ENCODE peak calls at places on chromosomes 6 and 20, in four cellular contexts. One of them, this sample, is unnamed.

GRCh38 chr20:17938889-17939619 is 29.5 kb downstream of the SNX5 start:
- DNase-seq in mucosa of descending colon: peak; percentile 83
- DNase-seq in WTC11: peak; percentile 82
- DNase-seq in cardiac fibroblast: peak; percentile 65
- DNase-seq in this sample: peak; percentile 65

GRCh38 chr6:43799671-43800623 is 29.9 kb downstream of the VEGFA start:
- DNase-seq in mucosa of descending colon: no peak
- DNase-seq in WTC11: no peak
- DNase-seq in cardiac fibroblast: no peak
- DNase-seq in this sample: no peak

GRCh38 chr6:105677671-105678475 is 275.0 kb upstream of the PREP start:
- DNase-seq in mucosa of descending colon: no peak
- DNase-seq in WTC11: no peak
- DNase-seq in cardiac fibroblast: no peak
- DNase-seq in this sample: peak; percentile 9

GRCh38 chr6:41677430-41678045 is 39.3 kb downstream of the MDFI start:
- DNase-seq in mucosa of descending colon: no peak
- DNase-seq in WTC11: no peak
- DNase-seq in cardiac fibroblast: no peak
- DNase-seq in this sample: no peak

GRCh38 chr6:109447087-109447486 is 6.6 kb downstream of the SMPD2 start:
- DNase-seq in mucosa of descending colon: no peak
- DNase-seq in WTC11: no peak
- DNase-seq in cardiac fibroblast: no peak
- DNase-seq in this sample: no peak

GRCh38 chr20:52731086-52731485 is 241.1 kb upstream of the TSHZ2 start:
- DNase-seq in mucosa of descending colon: no peak
- DNase-seq in WTC11: peak; percentile 22
- DNase-seq in cardiac fibroblast: no peak
- DNase-seq in this sample: no peak

GRCh38 chr6:118372413-118372812 is 175.7 kb upstream of the PLN start:
- DNase-seq in mucosa of descending colon: no peak
- DNase-seq in WTC11: no peak
- DNase-seq in cardiac fibroblast: peak; percentile 23
- DNase-seq in this sample: peak; percentile 16

GRCh38 chr6:26165261-26165790 is 78.1 kb downstream of the HFE start:
- DNase-seq in mucosa of descending colon: no peak
- DNase-seq in WTC11: no peak
- DNase-seq in cardiac fibroblast: no peak
- DNase-seq in this sample: no peak

GRCh38 chr6:157982580-157983438 is 1.1 kb downstream of the SYNJ2 start:
- DNase-seq in mucosa of descending colon: peak; percentile 42
- DNase-seq in WTC11: no peak
- DNase-seq in cardiac fibroblast: peak; percentile 59
- DNase-seq in this sample: peak; percentile 54

GRCh38 chr6:111890981-111891380 is 17.7 kb upstream of the FYN start:
- DNase-seq in mucosa of descending colon: no peak
- DNase-seq in WTC11: no peak
- DNase-seq in cardiac fibroblast: peak; percentile 31
- DNase-seq in this sample: peak; percentile 60

GRCh38 chr6:81683928-81684327 is 68.6 kb downstream of the TENT5A start:
- DNase-seq in mucosa of descending colon: no peak
- DNase-seq in WTC11: no peak
- DNase-seq in cardiac fibroblast: peak; percentile 17
- DNase-seq in this sample: peak; percentile 3

GRCh38 chr6:54085526-54085925 is 25.7 kb upstream of the MLIP start:
- DNase-seq in mucosa of descending colon: no peak
- DNase-seq in WTC11: no peak
- DNase-seq in cardiac fibroblast: peak; percentile 9
- DNase-seq in this sample: peak; percentile 65

GRCh38 chr20:57445298-57445697 is 54.1 kb downstream of the RBM38 start:
- DNase-seq in mucosa of descending colon: no peak
- DNase-seq in WTC11: no peak
- DNase-seq in cardiac fibroblast: peak; percentile 75
- DNase-seq in this sample: peak; percentile 91

GRCh38 chr6:145445674-145446073 is 289.6 kb downstream of the EPM2A start:
- DNase-seq in mucosa of descending colon: no peak
- DNase-seq in WTC11: no peak
- DNase-seq in cardiac fibroblast: no peak
- DNase-seq in this sample: no peak

GRCh38 chr6:30213999-30214982 is 1.1 kb upstream of the TRIM26 start:
- DNase-seq in mucosa of descending colon: peak; percentile 91
- DNase-seq in WTC11: peak; percentile 69
- DNase-seq in cardiac fibroblast: peak; percentile 75
- DNase-seq in this sample: peak; percentile 75

GRCh38 chr6:167015302-167015701 is 16.1 kb downstream of the CEP43 start:
- DNase-seq in mucosa of descending colon: no peak
- DNase-seq in WTC11: no peak
- DNase-seq in cardiac fibroblast: no peak
- DNase-seq in this sample: no peak

GRCh38 chr6:156273065-156273711 is 504.0 kb upstream of the ARID1B start:
- DNase-seq in mucosa of descending colon: no peak
- DNase-seq in WTC11: no peak
- DNase-seq in cardiac fibroblast: no peak
- DNase-seq in this sample: no peak

GRCh38 chr6:159422041-159422984 is 253.1 kb downstream of the FNDC1 start:
- DNase-seq in mucosa of descending colon: no peak
- DNase-seq in WTC11: no peak
- DNase-seq in cardiac fibroblast: no peak
- DNase-seq in this sample: no peak

GRCh38 chr6:43990627-43991619 is 136.3 kb downstream of the MRPL14 start:
- DNase-seq in mucosa of descending colon: peak; percentile 55
- DNase-seq in WTC11: no peak
- DNase-seq in cardiac fibroblast: peak; percentile 85
- DNase-seq in this sample: peak; percentile 45

GRCh38 chr20:64069614-64070243 is 6.7 kb downstream of the TCEA2 start:
- DNase-seq in mucosa of descending colon: no peak
- DNase-seq in WTC11: peak; percentile 83
- DNase-seq in cardiac fibroblast: no peak
- DNase-seq in this sample: no peak

GRCh38 chr6:32177182-32177787 is 920 bp upstream of the RNF5 start:
- DNase-seq in mucosa of descending colon: no peak
- DNase-seq in WTC11: peak; percentile 50
- DNase-seq in cardiac fibroblast: no peak
- DNase-seq in this sample: no peak

GRCh38 chr6:121645100-121645745 is 209.8 kb downstream of the GJA1 start:
- DNase-seq in mucosa of descending colon: no peak
- DNase-seq in WTC11: no peak
- DNase-seq in cardiac fibroblast: peak; percentile 44
- DNase-seq in this sample: peak; percentile 44

GRCh38 chr6:116398366-116399005 is 27.7 kb downstream of the DSE start:
- DNase-seq in mucosa of descending colon: no peak
- DNase-seq in WTC11: no peak
- DNase-seq in cardiac fibroblast: peak; percentile 78
- DNase-seq in this sample: peak; percentile 71

GRCh38 chr20:43365691-43366090 is 92.0 kb upstream of the SRSF6 start:
- DNase-seq in mucosa of descending colon: no peak
- DNase-seq in WTC11: no peak
- DNase-seq in cardiac fibroblast: no peak
- DNase-seq in this sample: no peak

GRCh38 chr20:56752274-56752673 is 123.2 kb downstream of the TFAP2C start:
- DNase-seq in mucosa of descending colon: no peak
- DNase-seq in WTC11: no peak
- DNase-seq in cardiac fibroblast: no peak
- DNase-seq in this sample: peak; percentile 39

GRCh38 chr20:53129557-53129956 is 157.4 kb downstream of the TSHZ2 start:
- DNase-seq in mucosa of descending colon: no peak
- DNase-seq in WTC11: no peak
- DNase-seq in cardiac fibroblast: no peak
- DNase-seq in this sample: peak; percentile 76

GRCh38 chr6:38016824-38017223 is 197.3 kb downstream of the ZFAND3 start:
- DNase-seq in mucosa of descending colon: no peak
- DNase-seq in WTC11: no peak
- DNase-seq in cardiac fibroblast: no peak
- DNase-seq in this sample: no peak

GRCh38 chr6:161444966-161445799 is 171.3 kb upstream of the AGPAT4 start:
- DNase-seq in mucosa of descending colon: no peak
- DNase-seq in WTC11: no peak
- DNase-seq in cardiac fibroblast: no peak
- DNase-seq in this sample: peak; percentile 48

GRCh38 chr20:21156266-21156665 is 30.4 kb downstream of the KIZ start:
- DNase-seq in mucosa of descending colon: no peak
- DNase-seq in WTC11: no peak
- DNase-seq in cardiac fibroblast: peak; percentile 69
- DNase-seq in this sample: peak; percentile 77

GRCh38 chr20:54062812-54063280 is 7.5 kb downstream of the BCAS1 start:
- DNase-seq in mucosa of descending colon: no peak
- DNase-seq in WTC11: no peak
- DNase-seq in cardiac fibroblast: peak; percentile 62
- DNase-seq in this sample: peak; percentile 76

GRCh38 chr6:70863343-70863742 is 93.5 kb downstream of the B3GAT2 start:
- DNase-seq in mucosa of descending colon: no peak
- DNase-seq in WTC11: no peak
- DNase-seq in cardiac fibroblast: no peak
- DNase-seq in this sample: no peak

GRCh38 chr6:56024931-56025330 is 149.5 kb upstream of the BMP5 start:
- DNase-seq in mucosa of descending colon: no peak
- DNase-seq in WTC11: no peak
- DNase-seq in cardiac fibroblast: peak; percentile 29
- DNase-seq in this sample: no peak

GRCh38 chr6:157885876-157886275 is 62.8 kb downstream of the SNX9 start:
- DNase-seq in mucosa of descending colon: no peak
- DNase-seq in WTC11: no peak
- DNase-seq in cardiac fibroblast: no peak
- DNase-seq in this sample: no peak

GRCh38 chr6:156767603-156768467 is 9.3 kb upstream of the ARID1B start:
- DNase-seq in mucosa of descending colon: no peak
- DNase-seq in WTC11: no peak
- DNase-seq in cardiac fibroblast: peak; percentile 65
- DNase-seq in this sample: no peak

GRCh38 chr20:63525968-63526367 is 5.4 kb downstream of the PPDPF start:
- DNase-seq in mucosa of descending colon: no peak
- DNase-seq in WTC11: no peak
- DNase-seq in cardiac fibroblast: no peak
- DNase-seq in this sample: no peak

GRCh38 chr20:49602370-49603208 is 34.7 kb upstream of the PTGIS start:
- DNase-seq in mucosa of descending colon: no peak
- DNase-seq in WTC11: no peak
- DNase-seq in cardiac fibroblast: no peak
- DNase-seq in this sample: no peak

DNA sequence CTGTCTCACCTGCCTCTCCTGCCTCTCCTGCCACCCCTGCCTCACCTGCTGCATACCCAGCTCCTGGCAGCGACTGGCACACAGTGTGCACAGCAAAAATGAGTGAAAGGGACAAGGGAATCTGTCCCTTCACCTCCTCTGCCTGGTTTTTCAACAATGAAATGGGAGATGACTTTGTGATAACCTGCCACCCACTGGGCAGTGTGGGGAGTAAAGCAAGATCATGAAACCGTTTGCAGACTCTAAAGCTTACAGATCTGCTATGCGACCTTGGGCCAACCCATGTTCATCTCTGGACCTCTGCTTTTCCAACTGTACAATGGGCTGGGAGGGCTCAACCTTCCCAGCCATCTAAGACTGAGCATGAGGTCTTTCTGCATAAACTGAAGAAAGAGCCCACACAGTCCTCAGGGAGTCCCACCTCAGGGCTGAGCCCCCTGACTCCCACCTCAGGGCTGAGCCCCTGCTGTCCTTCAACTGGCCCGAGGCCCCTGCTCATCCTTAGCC is 81.1 kb downstream of the RIPOR3 start:
- DNase-seq in mucosa of descending colon: no peak
- DNase-seq in WTC11: no peak
- DNase-seq in cardiac fibroblast: no peak
- DNase-seq in this sample: no peak
- TF ChIP-seq CTCF in mucosa of descending colon: no peak
- TF ChIP-seq CTCF in WTC11: no peak
- TF ChIP-seq CTCF in cardiac fibroblast: peak; percentile 10
- TF ChIP-seq CTCF in this sample: peak; percentile 24

GRCh38 chr6:57074383-57074782 is 15.6 kb upstream of the ZNF451 start:
- DNase-seq in mucosa of descending colon: no peak
- DNase-seq in WTC11: no peak
- DNase-seq in cardiac fibroblast: no peak
- DNase-seq in this sample: no peak

GRCh38 chr6:57072108-57072507 is 17.9 kb upstream of the ZNF451 start:
- DNase-seq in mucosa of descending colon: no peak
- DNase-seq in WTC11: no peak
- DNase-seq in cardiac fibroblast: no peak
- DNase-seq in this sample: no peak

GRCh38 chr6:57078808-57079207 is 11.2 kb upstream of the ZNF451 start:
- DNase-seq in mucosa of descending colon: no peak
- DNase-seq in WTC11: no peak
- DNase-seq in cardiac fibroblast: no peak
- DNase-seq in this sample: no peak

GRCh38 chr6:57069920-57070331 is 20.1 kb upstream of the ZNF451 start:
- DNase-seq in mucosa of descending colon: no peak
- DNase-seq in WTC11: peak; percentile 21
- DNase-seq in cardiac fibroblast: no peak
- DNase-seq in this sample: no peak

DNA sequence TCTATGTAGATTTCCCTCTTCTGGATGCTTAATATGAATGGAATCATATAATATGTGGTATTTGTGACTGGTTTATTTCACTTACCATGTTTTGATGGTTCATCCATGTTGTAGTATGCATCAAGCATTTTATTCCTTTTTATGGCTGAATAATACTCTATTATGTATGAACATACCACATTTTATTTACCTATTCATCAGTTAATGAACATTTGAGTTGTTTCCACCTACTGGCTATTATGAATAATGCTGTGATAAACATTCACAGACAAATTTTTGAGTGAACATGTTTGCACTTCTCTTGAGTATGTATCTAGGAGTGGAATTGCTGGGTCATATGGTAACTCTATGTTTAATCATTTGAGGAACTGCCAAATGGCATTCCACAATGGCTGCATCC is 14.9 kb upstream of the ZNF451 start:
- DNase-seq in mucosa of descending colon: no peak
- DNase-seq in WTC11: no peak
- DNase-seq in cardiac fibroblast: no peak
- DNase-seq in this sample: peak; percentile 11
- TF ChIP-seq CTCF in mucosa of descending colon: no peak
- TF ChIP-seq CTCF in WTC11: no peak
- TF ChIP-seq CTCF in cardiac fibroblast: no peak
- TF ChIP-seq CTCF in this sample: no peak

GRCh38 chr6:4155848-4156466 is 20.6 kb upstream of the ECI2 start:
- DNase-seq in mucosa of descending colon: peak; percentile 38
- DNase-seq in WTC11: peak; percentile 76
- DNase-seq in cardiac fibroblast: peak; percentile 91
- DNase-seq in this sample: peak; percentile 80
- TF ChIP-seq CTCF in mucosa of descending colon: peak; percentile 74
- TF ChIP-seq CTCF in WTC11: peak; percentile 74
- TF ChIP-seq CTCF in cardiac fibroblast: peak; percentile 81
- TF ChIP-seq CTCF in this sample: peak; percentile 92

DNA sequence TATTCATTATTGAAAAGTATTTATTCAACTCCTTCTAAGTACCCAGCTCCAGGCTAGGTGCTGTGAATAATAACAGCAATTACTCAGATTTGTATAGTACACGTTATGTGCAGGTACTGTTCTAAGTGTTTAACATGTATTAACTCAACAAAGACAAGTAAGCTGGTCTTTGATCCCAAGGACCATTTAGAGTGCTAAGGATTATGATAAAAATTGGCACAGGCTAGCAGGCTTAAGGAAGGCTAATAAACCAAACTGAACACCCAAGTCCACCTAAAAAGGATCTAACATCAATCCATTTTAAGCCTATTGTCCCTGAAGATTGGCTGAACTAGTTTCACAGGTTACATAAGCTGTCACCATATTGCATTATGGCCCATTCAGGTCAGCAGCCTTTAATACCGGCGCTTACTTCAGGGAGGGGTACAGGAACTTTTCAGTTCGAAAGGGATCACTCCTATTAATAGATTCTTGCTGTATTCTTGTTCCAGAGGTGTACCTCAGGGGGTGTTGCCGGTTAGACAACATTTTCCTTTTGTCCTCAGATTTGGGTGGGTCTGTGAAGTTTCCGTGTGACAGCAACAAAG is 99.0 kb upstream of the GMDS start:
- DNase-seq in mucosa of descending colon: no peak
- DNase-seq in WTC11: no peak
- DNase-seq in cardiac fibroblast: no peak
- DNase-seq in this sample: no peak
- TF ChIP-seq CTCF in mucosa of descending colon: no peak
- TF ChIP-seq CTCF in WTC11: no peak
- TF ChIP-seq CTCF in cardiac fibroblast: no peak
- TF ChIP-seq CTCF in this sample: no peak